ENCODE peak calls at places on chromosomes 7 and 10, in ten cellular contexts. K, L, U, D, W, Z, R, Y, X and E are unnamed samples.

GRCh38 chr7:138752568-138753518 is 45.0 kb upstream of the TMEM213 start:
- DNase-seq in L (peak; percentile 54), W (peak; percentile 27), R (peak; percentile 53), K (peak; percentile 18), Y (peak; percentile 61), Z (peak; percentile 8), D (peak; percentile 96), X (peak; percentile 51), U (no peak), E (peak; percentile 14)

GRCh38 chr7:96819111-96819700 is 109.6 kb upstream of the SEM1 start:
- DNase-seq in Y (no peak), Z (no peak), D (no peak), X (no peak), U (no peak), R (no peak), K (no peak), L (no peak), W (no peak), E (no peak)

GRCh38 chr10:63157845-63158624 is 24.9 kb downstream of the NRBF2 start:
- DNase-seq in U (peak; percentile 92), R (peak; percentile 85), W (peak; percentile 90), L (no peak), K (peak; percentile 47), Z (no peak), Y (no peak), D (peak; percentile 61), X (no peak), E (no peak)

GRCh38 chr10:95445223-95445836 is 115.8 kb downstream of the SORBS1 start:
- DNase-seq in X (peak; percentile 74), R (no peak), L (peak; percentile 69), D (no peak), W (peak; percentile 87), K (peak; percentile 86), Y (peak; percentile 89), U (peak; percentile 37), Z (peak; percentile 63), E (peak; percentile 81)

GRCh38 chr10:15585303-15585715 is 134.4 kb downstream of the ITGA8 start:
- DNase-seq in Y (peak; percentile 58), U (peak; percentile 60), R (peak; percentile 67), L (peak; percentile 70), K (peak; percentile 44), D (no peak), X (peak; percentile 31), W (peak; percentile 74), Z (peak; percentile 38), E (peak; percentile 38)

GRCh38 chr10:71525721-71526120 is 129.0 kb downstream of the CDH23 start:
- DNase-seq in K (no peak), X (no peak), U (no peak), Z (no peak), Y (no peak), L (no peak), D (no peak), W (no peak), R (no peak), E (no peak)

GRCh38 chr7:70775570-70776156 is 356.3 kb upstream of the GALNT17 start:
- DNase-seq in Y (no peak), K (no peak), Z (no peak), U (no peak), L (no peak), R (peak; percentile 31), D (no peak), W (peak; percentile 7), X (no peak), E (no peak)

GRCh38 chr7:88337556-88337955 is 30.9 kb upstream of the STEAP4 start:
- DNase-seq in L (no peak), R (no peak), Y (no peak), W (peak; percentile 63), D (no peak), X (no peak), Z (no peak), K (no peak), U (no peak), E (no peak)

GRCh38 chr10:14386202-14386593 is 55.5 kb upstream of the FRMD4A start:
- DNase-seq in U (no peak), R (no peak), D (no peak), W (peak; percentile 92), L (no peak), Z (no peak), Y (no peak), K (no peak), X (no peak), E (no peak)

GRCh38 chr10:58775960-58776574 is 263.4 kb downstream of the BICC1 start:
- DNase-seq in R (no peak), Y (no peak), U (no peak), Z (no peak), L (no peak), K (peak; percentile 22), X (no peak), W (peak; percentile 87), D (no peak), E (no peak)

GRCh38 chr7:2107386-2108085 is 125.2 kb downstream of the MAD1L1 start:
- DNase-seq in K (no peak), U (no peak), Z (no peak), D (no peak), X (no peak), R (no peak), W (no peak), L (no peak), Y (no peak), E (no peak)

GRCh38 chr7:151215396-151215795 is 5.1 kb upstream of the H2BK1 start:
- DNase-seq in L (no peak), K (no peak), Z (no peak), R (no peak), U (no peak), D (no peak), Y (no peak), W (no peak), X (no peak), E (no peak)

GRCh38 chr10:34581871-34582532 is 233.1 kb downstream of the PARD3 start:
- DNase-seq in K (no peak), W (peak; percentile 57), Z (no peak), X (no peak), U (no peak), D (no peak), L (no peak), Y (no peak), R (no peak), E (no peak)

GRCh38 chr10:132643709-132644543 is 106.3 kb downstream of the INPP5A start:
- DNase-seq in R (no peak), W (no peak), U (no peak), K (peak; percentile 12), Z (no peak), L (no peak), Y (peak; percentile 44), X (no peak), D (no peak), E (no peak)

DNA sequence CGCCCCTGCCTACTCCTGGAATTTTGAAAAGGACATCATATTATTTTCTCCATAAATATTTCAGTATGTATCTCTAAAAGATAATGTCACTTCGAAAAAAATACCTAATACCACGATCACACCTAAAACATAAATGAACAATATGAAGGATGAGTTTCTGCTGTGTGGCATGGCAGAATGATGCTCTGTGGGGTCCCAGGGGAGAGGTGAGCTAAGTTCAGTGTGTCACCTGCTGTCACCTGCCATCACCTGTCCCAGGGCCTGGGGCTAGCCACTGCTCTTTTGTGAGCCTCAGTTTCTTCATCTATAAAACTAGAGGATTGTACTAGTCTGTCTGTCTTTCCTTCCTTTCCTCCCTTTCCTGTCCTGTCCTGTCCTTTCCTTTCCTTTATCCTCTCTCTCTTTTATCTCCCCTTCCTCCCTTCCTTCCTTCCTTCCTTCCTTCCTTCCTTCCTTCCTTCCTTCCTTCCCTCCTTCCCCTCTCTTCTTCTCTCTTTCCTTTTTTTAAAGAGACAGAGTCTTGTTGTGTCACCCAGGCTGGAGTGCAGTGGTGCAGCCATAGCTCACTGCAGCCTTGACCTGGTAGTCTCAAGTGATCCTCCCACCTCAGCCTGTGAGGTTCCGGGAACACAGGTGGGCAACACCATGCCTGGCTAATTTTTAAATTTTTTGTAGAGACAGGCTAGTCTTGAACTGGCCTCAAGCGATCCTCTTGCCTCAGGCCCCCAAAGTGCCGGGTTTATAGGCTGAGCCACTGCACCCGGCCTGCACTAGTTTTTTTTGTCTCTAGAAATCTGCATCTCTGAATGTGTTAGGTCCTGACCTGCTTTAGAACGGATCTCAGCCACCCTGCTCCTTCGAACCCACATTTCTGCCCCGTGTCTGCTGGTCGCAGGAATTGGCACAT is 43.1 kb downstream of the CUX1 start:
- DNase-seq in D (no peak), K (no peak), W (no peak), L (no peak), R (no peak), Z (no peak), X (no peak), U (no peak), Y (no peak), E (no peak)
- H3K4me1 ChIP-seq in D (peaks cover 14% of the 10 kb centered on the region), K (no peaks in the 10 kb centered on the region), W (peaks cover 19% of the 10 kb centered on the region), L (peaks cover 19% of the 10 kb centered on the region), R (peaks cover 36% of the 10 kb centered on the region), Z (peaks cover 59% of the 10 kb centered on the region), X (peaks cover 33% of the 10 kb centered on the region), U (peaks cover 42% of the 10 kb centered on the region), Y (peaks cover 75% of the 10 kb centered on the region), E (peaks cover 91% of the 10 kb centered on the region)

DNA sequence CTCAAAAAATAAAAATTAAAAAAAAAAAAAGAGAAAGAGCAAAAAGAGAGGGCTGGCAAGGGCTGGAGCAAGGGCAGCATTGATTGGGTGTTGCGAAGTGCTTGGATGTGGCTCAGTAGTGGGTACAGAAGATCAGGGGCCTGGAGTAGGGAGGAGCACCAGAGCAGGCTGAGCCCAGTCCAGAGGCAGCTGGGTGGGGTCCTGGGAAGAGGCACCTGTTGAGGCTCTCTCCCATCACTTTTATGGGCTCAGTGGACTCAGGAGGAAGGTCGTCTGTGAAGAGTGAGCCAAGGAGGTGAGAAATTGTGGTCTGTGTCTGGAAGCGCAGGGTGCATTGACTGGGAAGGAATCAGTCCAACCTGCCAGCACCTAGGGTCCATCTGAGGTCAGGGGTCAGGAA is 11.8 kb upstream of the ZMIZ2 start:
- DNase-seq in X (no peak), R (no peak), Y (no peak), L (no peak), Z (no peak), W (no peak), U (no peak), K (no peak), D (no peak), E (no peak)
- H3K4me1 ChIP-seq in X (no peaks in the 10 kb centered on the region), R (no peaks in the 10 kb centered on the region), Y (no peaks in the 10 kb centered on the region), L (no peaks in the 10 kb centered on the region), Z (no peaks in the 10 kb centered on the region), W (peaks cover 26% of the 10 kb centered on the region), U (no peaks in the 10 kb centered on the region), K (no peaks in the 10 kb centered on the region), D (peaks cover 3% of the 10 kb centered on the region), E (no peaks in the 10 kb centered on the region)

GRCh38 chr10:5343092-5343491 is 21.7 kb upstream of the UCN3 start:
- DNase-seq in D (no peak), L (no peak), W (no peak), U (no peak), Z (no peak), R (no peak), X (no peak), K (no peak), Y (no peak), E (no peak)
- H3K4me1 ChIP-seq in D (no peaks in the 10 kb centered on the region), L (no peaks in the 10 kb centered on the region), W (no peaks in the 10 kb centered on the region), U (no peaks in the 10 kb centered on the region), Z (no peaks in the 10 kb centered on the region), R (no peaks in the 10 kb centered on the region), X (no peaks in the 10 kb centered on the region), K (no peaks in the 10 kb centered on the region), Y (no peaks in the 10 kb centered on the region), E (no peaks in the 10 kb centered on the region)

DNA sequence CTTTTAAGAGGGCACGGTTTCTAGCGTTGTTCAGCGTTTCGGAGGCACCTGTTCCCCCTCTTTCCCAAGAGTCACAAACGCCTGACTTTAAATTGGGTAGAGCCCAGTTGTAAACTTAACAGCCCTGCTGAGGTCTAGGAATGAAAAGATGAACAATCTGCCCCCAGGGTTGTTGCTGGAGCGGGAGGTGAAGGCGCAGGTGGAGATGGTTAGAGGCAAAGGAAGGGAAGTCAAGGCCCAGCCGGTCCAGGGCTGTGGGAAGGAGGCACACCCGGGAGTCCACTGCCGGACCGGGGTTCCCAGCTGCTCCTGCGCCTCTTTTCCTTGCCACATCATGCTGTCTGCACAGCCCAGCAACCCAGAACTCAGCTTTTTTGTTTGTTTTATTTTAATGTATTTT is 770 bp downstream of the PRXL2A start:
- DNase-seq in K (no peak), X (no peak), Y (no peak), D (no peak), U (peak; percentile 21), R (no peak), W (no peak), L (no peak), Z (no peak), E (no peak)
- H3K4me1 ChIP-seq in K (peaks cover 4% of the 10 kb centered on the region), X (peaks cover 5% of the 10 kb centered on the region), Y (peaks cover 50% of the 10 kb centered on the region), D (no peaks in the 10 kb centered on the region), U (peaks cover 49% of the 10 kb centered on the region), R (peaks cover 41% of the 10 kb centered on the region), W (no peaks in the 10 kb centered on the region), L (peaks cover 63% of the 10 kb centered on the region), Z (peaks cover 69% of the 10 kb centered on the region), E (peaks cover 71% of the 10 kb centered on the region)